ENCODE peak calls at places on chromosomes 12 and 14, in seven cellular contexts. J is fibroblast of lung, N is heart left ventricle, K is HFFc6, W is neural crest cell, X is RWPE1, L is testis. C is an unnamed sample.

GRCh38 chr14:22982477-22983245 is at the start of gene AJUBA:
- DNase-seq in J (peak; percentile 97), N (peak; percentile 92), K (peak; percentile 95), L (peak; percentile 93), X (peak; percentile 93), W (peak; percentile 82), C (peak; percentile 72)

GRCh38 chr14:91252901-91253794 is 8.6 kb upstream of the GPR68 start:
- DNase-seq in J (no peak), W (peak; percentile 38), K (no peak), N (peak; percentile 49), L (peak; percentile 51), X (peak; percentile 31), C (no peak)

GRCh38 chr12:104602426-104602825 is 145.7 kb downstream of the CHST11 start:
- DNase-seq in W (no peak), J (no peak), K (no peak), X (no peak), L (peak; percentile 30), N (no peak), C (no peak)

GRCh38 chr14:78710963-78711362 is 540.8 kb downstream of the NRXN3 start:
- DNase-seq in X (no peak), L (no peak), J (no peak), N (no peak), W (no peak), K (no peak), C (no peak)

GRCh38 chr12:59087077-59087673 is 166.9 kb upstream of the LRIG3 start:
- DNase-seq in L (no peak), N (no peak), J (no peak), W (no peak), X (peak; percentile 39), K (peak; percentile 13), C (no peak)

GRCh38 chr12:124703852-124704251 is 136.4 kb upstream of the NCOR2 start:
- DNase-seq in N (no peak), J (no peak), L (peak; percentile 76), K (peak; percentile 43), W (no peak), X (no peak), C (no peak)

GRCh38 chr12:91972896-91973295 is 172.8 kb downstream of the BTG1 start:
- DNase-seq in N (no peak), X (no peak), W (no peak), K (no peak), L (no peak), J (no peak), C (no peak)

GRCh38 chr12:89783321-89784060 is 74.9 kb upstream of the ATP2B1 start:
- DNase-seq in W (no peak), K (no peak), X (no peak), J (peak; percentile 15), N (peak; percentile 36), L (no peak), C (no peak)

GRCh38 chr14:72957213-72957612 is 30.9 kb downstream of the DCAF4 start:
- DNase-seq in L (no peak), K (no peak), X (no peak), N (no peak), W (no peak), J (no peak), C (no peak)

GRCh38 chr14:105882626-105883025 is 356.2 kb downstream of the TMEM121 start:
- DNase-seq in K (no peak), W (no peak), X (no peak), N (peak; percentile 4), J (no peak), L (no peak), C (no peak)

GRCh38 chr14:58133739-58134138 is 18.3 kb downstream of the ARMH4 start:
- DNase-seq in X (peak; percentile 38), J (peak; percentile 89), W (no peak), L (no peak), N (no peak), K (peak; percentile 53), C (no peak)

GRCh38 chr14:49923881-49924280 is 31.0 kb downstream of the ARF6 start:
- DNase-seq in K (no peak), J (no peak), L (no peak), X (no peak), N (no peak), W (no peak), C (no peak)

GRCh38 chr12:78641837-78642423 is 222.6 kb upstream of the SYT1 start:
- DNase-seq in L (no peak), W (no peak), K (peak; percentile 5), X (no peak), N (no peak), J (peak; percentile 7), C (no peak)
- TF ChIP-seq CTCF in L (no peak), W (peak; percentile 29), K (peak; percentile 47), X (no peak), N (no peak), J (no peak), C (no peak)

GRCh38 chr14:43479751-43480150 is 1027.3 kb downstream of the FSCB start:
- DNase-seq in X (no peak), J (no peak), L (no peak), K (no peak), N (no peak), W (no peak), C (no peak)

GRCh38 chr14:43476822-43477221 is 1030.3 kb downstream of the FSCB start:
- DNase-seq in L (no peak), X (no peak), N (no peak), W (no peak), K (no peak), J (no peak), C (no peak)

GRCh38 chr14:43480961-43481360 is 1026.1 kb downstream of the FSCB start:
- DNase-seq in W (no peak), N (no peak), K (no peak), L (no peak), J (no peak), X (no peak), C (no peak)

GRCh38 chr14:43471595-43471994 is 1035.5 kb downstream of the FSCB start:
- DNase-seq in W (no peak), X (no peak), J (no peak), L (no peak), K (no peak), N (no peak), C (no peak)

GRCh38 chr14:43475762-43476161 is 1031.3 kb downstream of the FSCB start:
- DNase-seq in K (no peak), N (no peak), W (no peak), L (no peak), X (peak; percentile 0), J (no peak), C (no peak)
- TF ChIP-seq CTCF in K (no peak), N (no peak), W (no peak), L (no peak), X (no peak), J (no peak), C (no peak)

GRCh38 chr14:71704210-71704609 is 228.0 kb upstream of the RGS6 start:
- DNase-seq in X (no peak), W (no peak), J (no peak), N (no peak), K (no peak), L (no peak), C (no peak)
- TF ChIP-seq CTCF in X (no peak), W (no peak), J (no peak), N (no peak), K (no peak), L (no peak), C (no peak)

DNA sequence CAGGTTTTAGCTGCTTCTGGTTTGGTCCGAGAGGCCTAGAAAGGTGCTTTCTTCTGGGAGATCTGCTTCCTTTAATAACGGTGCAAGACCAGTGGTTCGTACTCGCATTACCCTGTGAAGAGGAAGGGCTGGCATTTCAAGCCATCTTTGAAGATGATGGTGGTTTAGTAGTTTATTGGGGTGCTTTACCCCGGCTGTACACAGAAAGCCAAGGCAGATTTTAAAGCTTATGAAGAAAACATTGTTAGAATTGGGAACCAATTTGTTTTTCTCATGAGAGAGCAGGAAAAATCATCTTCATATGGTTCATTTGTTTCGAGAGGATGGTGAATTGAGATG is 3.6 kb downstream of the CCND2 start:
- DNase-seq in X (no peak), L (no peak), N (no peak), J (no peak), W (no peak), K (no peak), C (no peak)
- TF ChIP-seq CTCF in X (no peak), L (no peak), N (no peak), J (no peak), W (peak; percentile 38), K (peak; percentile 67), C (no peak)

GRCh38 chr12:43352001-43352400 is 200.0 kb downstream of the ADAMTS20 start:
- DNase-seq in N (no peak), K (no peak), J (no peak), X (no peak), W (no peak), L (no peak), C (no peak)

GRCh38 chr12:43348221-43348620 is 203.8 kb downstream of the ADAMTS20 start:
- DNase-seq in L (no peak), X (no peak), W (no peak), J (peak; percentile 14), N (no peak), K (no peak), C (no peak)

GRCh38 chr12:43347026-43347425 is 205.0 kb downstream of the ADAMTS20 start:
- DNase-seq in J (no peak), L (no peak), W (no peak), N (no peak), K (no peak), X (no peak), C (no peak)

GRCh38 chr12:43345023-43345422 is 207.0 kb downstream of the ADAMTS20 start:
- DNase-seq in X (no peak), J (no peak), N (no peak), K (no peak), L (no peak), W (no peak), C (no peak)

GRCh38 chr12:43349863-43350262 is 202.1 kb downstream of the ADAMTS20 start:
- DNase-seq in X (no peak), J (no peak), N (no peak), L (no peak), W (no peak), K (no peak), C (no peak)
- TF ChIP-seq CTCF in X (peak; percentile 47), J (no peak), N (no peak), L (no peak), W (peak; percentile 52), K (peak; percentile 70), C (peak; percentile 25)

C was measured in HFF-Myc.